ENCODE peak calls at places on chromosomes 5 and 9, in seven cellular contexts. S is IMR-90, J is lower lobe of right lung, F is lung, X is B cell, G is ovary, D is A549. V is an unnamed sample.

GRCh38 chr5:150648294-150649107 is 8.0 kb downstream of the SYNPO start:
- DNase-seq in X (no peak), F (no peak), D (no peak), S (no peak), J (no peak), G (peak; percentile 42), V (no peak)

GRCh38 chr5:128870923-128871322 is 94.4 kb upstream of the SLC27A6 start:
- DNase-seq in G (no peak), J (no peak), D (no peak), F (no peak), X (no peak), S (no peak), V (no peak)

GRCh38 chr5:109352024-109352423 is 57.8 kb downstream of the PJA2 start:
- DNase-seq in X (no peak), D (no peak), J (no peak), G (no peak), S (no peak), F (no peak), V (no peak)

GRCh38 chr9:88076286-88077070 is 61.8 kb downstream of the SPATA31C2 start:
- DNase-seq in F (peak; percentile 85), J (peak; percentile 90), G (peak; percentile 80), D (peak; percentile 87), S (peak; percentile 55), X (peak; percentile 26), V (no peak)

GRCh38 chr9:3437031-3437430 is 88.8 kb downstream of the RFX3 start:
- DNase-seq in F (no peak), D (no peak), G (no peak), X (no peak), J (no peak), S (no peak), V (no peak)

GRCh38 chr5:5350101-5350500 is 72.4 kb upstream of the ICE1 start:
- DNase-seq in J (no peak), F (no peak), S (no peak), X (no peak), D (peak; percentile 57), G (no peak), V (no peak)

GRCh38 chr9:113598451-113598850 is 134.9 kb downstream of the RGS3 start:
- DNase-seq in S (no peak), D (no peak), F (no peak), G (no peak), X (no peak), J (peak; percentile 37), V (no peak)

GRCh38 chr9:78115073-78115472 is 83.5 kb upstream of the GNAQ start:
- DNase-seq in F (no peak), J (no peak), S (no peak), D (no peak), G (no peak), X (no peak), V (peak; percentile 14)

GRCh38 chr5:15757635-15758034 is 257.7 kb downstream of the FBXL7 start:
- DNase-seq in J (no peak), S (no peak), F (peak; percentile 30), G (no peak), X (no peak), D (no peak), V (no peak)

GRCh38 chr9:95167998-95168397 is 149.5 kb downstream of the FANCC start:
- DNase-seq in D (peak; percentile 28), G (no peak), F (peak; percentile 77), X (peak; percentile 18), S (peak; percentile 97), J (no peak), V (peak; percentile 36)

GRCh38 chr5:179526978-179527377 is 23.4 kb upstream of the RUFY1 start:
- DNase-seq in D (no peak), J (no peak), G (no peak), F (no peak), X (no peak), S (no peak), V (no peak)

GRCh38 chr5:10520716-10521115 is 43.2 kb upstream of the ANKRD33B start:
- DNase-seq in G (no peak), F (no peak), D (no peak), X (no peak), S (peak; percentile 65), J (no peak), V (no peak)

GRCh38 chr5:12272389-12272788 is 368.1 kb upstream of the CTNND2 start:
- DNase-seq in G (no peak), X (no peak), J (no peak), F (no peak), S (no peak), D (no peak), V (no peak)

GRCh38 chr5:89844548-89844947 is 565.0 kb downstream of the CETN3 start:
- DNase-seq in D (no peak), G (no peak), X (no peak), J (no peak), F (no peak), S (no peak), V (no peak)

GRCh38 chr9:110579763-110580255 is 268 bp upstream of the SVEP1 start:
- DNase-seq in F (no peak), J (no peak), X (no peak), G (no peak), D (peak; percentile 16), S (peak; percentile 71), V (no peak)

DNA sequence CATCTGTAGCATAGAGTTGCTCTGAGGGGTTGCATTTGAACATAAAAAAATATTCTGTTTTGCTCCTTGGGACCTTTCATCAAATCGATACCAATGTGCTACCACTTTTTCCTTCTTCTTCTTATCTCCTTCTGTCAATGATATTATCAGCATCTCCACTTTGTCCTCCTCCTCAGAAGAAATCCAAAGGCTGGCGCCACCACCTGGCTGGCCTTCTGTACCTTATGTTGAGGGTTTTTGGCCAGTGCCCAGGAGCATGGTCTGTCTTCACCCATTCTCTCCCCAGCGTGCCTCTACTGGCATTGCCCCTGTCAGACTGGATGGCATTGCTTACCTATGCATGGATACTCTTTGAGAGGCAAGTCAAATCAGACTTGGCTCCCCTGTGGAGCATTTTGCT is 167.2 kb downstream of the CFAP90 start:
- DNase-seq in D (no peak), G (no peak), J (no peak), S (no peak), F (no peak), X (no peak), V (no peak)
- TF ChIP-seq CTCF in D (no peak), G (no peak), J (no peak), S (no peak), F (no peak), X (no peak), V (no peak)

GRCh38 chr5:142655339-142656267 is 30.3 kb downstream of the FGF1 start:
- DNase-seq in G (peak; percentile 84), S (peak; percentile 74), F (peak; percentile 79), D (peak; percentile 81), J (peak; percentile 85), X (peak; percentile 73), V (peak; percentile 79)
- TF ChIP-seq CTCF in G (peak; percentile 92), S (peak; percentile 99), F (peak; percentile 92), D (peak; percentile 98), J (peak; percentile 100), X (peak; percentile 91), V (peak; percentile 98)

DNA sequence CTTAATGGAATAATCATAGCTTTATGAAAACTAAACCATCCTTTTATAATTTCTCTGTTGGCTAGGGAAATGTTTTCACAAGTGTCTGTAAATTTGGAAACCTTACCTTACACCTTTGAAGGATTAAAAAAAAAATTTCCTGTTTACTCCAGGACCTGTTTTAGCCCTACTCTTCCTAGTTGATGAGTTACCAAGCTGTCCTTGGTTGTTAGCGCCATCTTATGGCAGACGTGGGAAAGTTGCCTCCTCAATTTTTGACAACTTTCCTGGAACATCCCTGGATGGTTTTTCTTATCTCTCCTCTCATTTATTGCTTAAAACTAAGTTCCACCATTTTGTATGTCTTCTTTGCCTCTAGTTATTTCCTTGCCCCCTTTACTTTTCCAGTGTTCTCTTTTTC is 25.7 kb downstream of the ZSWIM6 start:
- DNase-seq in F (no peak), J (no peak), S (no peak), D (no peak), G (no peak), X (no peak), V (no peak)
- TF ChIP-seq CTCF in F (no peak), J (no peak), S (peak; percentile 33), D (no peak), G (no peak), X (peak; percentile 65), V (no peak)

GRCh38 chr5:35939639-35940038 is 1.2 kb upstream of the CAPSL start:
- DNase-seq in D (no peak), G (no peak), F (no peak), S (no peak), X (no peak), J (no peak), V (no peak)
- TF ChIP-seq CTCF in D (no peak), G (no peak), F (no peak), S (peak; percentile 24), X (no peak), J (no peak), V (no peak)

GRCh38 chr5:133611357-133612020 is 852 bp downstream of the FSTL4 start:
- DNase-seq in F (no peak), G (no peak), S (no peak), X (peak; percentile 63), J (no peak), D (peak; percentile 15), V (peak; percentile 46)

GRCh38 chr5:133610489-133611356 is 1.6 kb downstream of the FSTL4 start:
- DNase-seq in F (peak; percentile 70), X (peak; percentile 74), S (no peak), G (no peak), D (peak; percentile 82), J (peak; percentile 78), V (peak; percentile 83)

GRCh38 chr5:133613743-133614142 is 1.4 kb upstream of the FSTL4 start:
- DNase-seq in S (no peak), D (no peak), J (no peak), X (no peak), G (no peak), F (no peak), V (no peak)

GRCh38 chr5:133613184-133613583 is 843 bp upstream of the FSTL4 start:
- DNase-seq in S (no peak), F (no peak), J (no peak), D (no peak), X (no peak), G (no peak), V (no peak)

GRCh38 chr5:133612021-133612860 is at the start of gene FSTL4:
- DNase-seq in J (peak; percentile 68), X (peak; percentile 79), S (no peak), G (no peak), D (peak; percentile 46), F (peak; percentile 34), V (peak; percentile 48)
- TF ChIP-seq CTCF in J (no peak), X (no peak), S (no peak), G (no peak), D (no peak), F (no peak), V (no peak)

GRCh38 chr5:180596115-180596667 is 4.9 kb upstream of the SCGB3A1 start:
- DNase-seq in D (no peak), J (no peak), S (no peak), X (peak; percentile 10), G (no peak), F (no peak), V (peak; percentile 8)
- TF ChIP-seq CTCF in D (no peak), J (no peak), S (no peak), X (no peak), G (no peak), F (no peak), V (no peak)

V was measured in GM20000.